ENCODE peak calls at places on chromosomes 3 and 15, in five cellular contexts. F is stimulated activated CD4-positive, alpha-beta T cell treated with anti-CD3 and anti-CD28 coated beads, Interleukin-4, amount 100 ng/mL, for 48 hours; K is AG09319; V is 8988T; O is hepatocyte. X is an unnamed sample.

GRCh38 chr15:56537881-56538280 is 72.9 kb upstream of the MNS1 start:
- DNase-seq in F (no peak), K (no peak), V (no peak), O (no peak), X (no peak)

GRCh38 chr3:193775421-193776077 is 182.5 kb downstream of the OPA1 start:
- DNase-seq in F (no peak), K (no peak), V (no peak), O (no peak), X (no peak)

GRCh38 chr3:51891242-51892039 is 11.7 kb downstream of the IQCF1 start:
- DNase-seq in F (no peak), K (no peak), V (no peak), O (no peak), X (no peak)

GRCh38 chr3:149618151-149619123 is 39.4 kb downstream of the WWTR1 start:
- DNase-seq in F (no peak), K (no peak), V (no peak), O (no peak), X (peak)

GRCh38 chr3:153599685-153600084 is 437.7 kb downstream of the RAP2B start:
- DNase-seq in F (no peak), K (peak), V (no peak), O (peak), X (no peak)

GRCh38 chr3:174440350-174440716 is 418.8 kb upstream of the NAALADL2 start:
- DNase-seq in F (no peak), K (peak), V (no peak), O (peak), X (no peak)

GRCh38 chr15:53880353-53880752 is 97.9 kb upstream of the UNC13C start:
- DNase-seq in F (no peak), K (no peak), V (no peak), O (no peak), X (no peak)

GRCh38 chr3:9013782-9014181 is 50.5 kb upstream of the RAD18 start:
- DNase-seq in F (no peak), K (no peak), V (no peak), O (no peak), X (no peak)

GRCh38 chr3:98994128-98994762 is 92.8 kb upstream of the DCBLD2 start:
- DNase-seq in F (no peak), K (peak), V (no peak), O (peak), X (no peak)

GRCh38 chr3:11678735-11679134 is 35.0 kb upstream of the VGLL4 start:
- DNase-seq in F (no peak), K (no peak), V (no peak), O (no peak), X (no peak)

GRCh38 chr15:62566248-62566647 is 401.2 kb upstream of the C2CD4B start:
- DNase-seq in F (no peak), K (no peak), V (no peak), O (no peak), X (no peak)

GRCh38 chr3:43294975-43295374 is 8.6 kb downstream of the SNRK start:
- DNase-seq in F (no peak), K (no peak), V (no peak), O (no peak), X (no peak)

GRCh38 chr15:33066584-33066983 is 127.9 kb downstream of the FMN1 start:
- DNase-seq in F (no peak), K (no peak), V (no peak), O (no peak), X (no peak)

GRCh38 chr15:90259524-90259923 is 5.9 kb upstream of the NGRN start:
- DNase-seq in F (no peak), K (no peak), V (no peak), O (no peak), X (no peak)

GRCh38 chr15:101149864-101150722 is 101.8 kb downstream of the CHSY1 start:
- DNase-seq in F (no peak), K (no peak), V (no peak), O (no peak), X (no peak)

GRCh38 chr15:25136119-25136518 is 181.3 kb downstream of the SNRPN start:
- DNase-seq in F (no peak), K (no peak), V (no peak), O (no peak), X (no peak)

GRCh38 chr3:170643831-170644230 is 58.0 kb upstream of the SLC7A14 start:
- DNase-seq in F (no peak), K (no peak), V (no peak), O (no peak), X (no peak)

GRCh38 chr3:150407818-150408231 is 273 bp upstream of the TSC22D2 start:
- DNase-seq in F (no peak), K (no peak), V (no peak), O (no peak), X (no peak)

GRCh38 chr3:119295816-119296484 is 1.8 kb downstream of the ARHGAP31 start:
- DNase-seq in F (no peak), K (no peak), V (no peak), O (no peak), X (no peak)

X was measured in thoracic aorta.